ENCODE peak calls at places on chromosomes 3 and 15, in nine cellular contexts. Z is glutamatergic neuron; J is omental fat pad; C is T-helper 2 cell; U is LoVo; T is uterus; N is activated CD4-positive, alpha-beta memory T cell treated with anti-CD3 and anti-CD28 coated beads for 36 hours; O is NCI-H2171 treated with DMSO at 0.1 percent for 48 hours; Y is activated CD4-positive, alpha-beta T cell treated with anti-CD3 and anti-CD28 coated beads for 1 hour. M is an unnamed sample.

GRCh38 chr3:172166890-172167289 is 127.5 kb downstream of the FNDC3B start:
- DNase-seq in C (no peak), N (no peak), U (no peak), T (no peak), O (no peak), Z (no peak), J (no peak), Y (no peak), M (no peak)

GRCh38 chr3:29757054-29757777 is 476.3 kb downstream of the RBMS3 start:
- DNase-seq in J (no peak), O (peak; percentile 27), U (peak; percentile 6), C (no peak), Z (no peak), T (no peak), N (no peak), Y (no peak), M (no peak)

GRCh38 chr15:93384886-93385285 is 295.9 kb upstream of the RGMA start:
- DNase-seq in T (no peak), N (no peak), U (no peak), Y (no peak), J (no peak), Z (no peak), C (no peak), O (peak; percentile 16), M (no peak)

GRCh38 chr3:32276279-32276841 is 37.9 kb downstream of the CMTM8 start:
- DNase-seq in Z (no peak), C (no peak), O (no peak), N (no peak), J (no peak), Y (no peak), T (no peak), U (no peak), M (no peak)

GRCh38 chr3:49533786-49534519 is 20.3 kb upstream of the BSN start:
- DNase-seq in Y (no peak), U (no peak), T (peak; percentile 55), J (no peak), Z (no peak), C (no peak), N (no peak), O (no peak), M (no peak)

GRCh38 chr3:47783673-47784072 is 2.0 kb upstream of the SMARCC1 start:
- DNase-seq in C (no peak), U (no peak), N (no peak), Y (no peak), J (no peak), Z (no peak), T (no peak), O (no peak), M (no peak)

GRCh38 chr15:58393196-58393790 is 38.5 kb upstream of the LIPC start:
- DNase-seq in U (no peak), O (no peak), C (no peak), N (no peak), Z (no peak), T (no peak), J (no peak), Y (no peak), M (no peak)

GRCh38 chr15:96323250-96324162 is 7.0 kb upstream of the NR2F2 start:
- DNase-seq in U (no peak), Z (no peak), C (no peak), Y (no peak), T (no peak), N (no peak), J (no peak), O (no peak), M (no peak)

GRCh38 chr3:119205685-119206084 is 32.3 kb downstream of the UPK1B start:
- DNase-seq in J (no peak), N (no peak), O (no peak), Y (no peak), U (no peak), T (no peak), C (no peak), Z (no peak), M (no peak)